ENCODE peak calls at places on chromosomes 12 and 14, in four cellular contexts. B is A549, S is cardiac muscle cell, Q is body of pancreas. G is an unnamed sample. For H3K9me3, the result is how much of the 10 kb centered on the place peaks cover.

GRCh38 chr12:93003540-93004239 is 74.6 kb upstream of the EEA1 start:
- DNase-seq in B (no peak), S (peak), Q (no peak), G (no peak)

GRCh38 chr12:132445884-132446471 is 44.0 kb upstream of the FBRSL1 start:
- DNase-seq in B (peak), S (peak), Q (peak), G (peak)

GRCh38 chr12:48985901-48986300 is 7.8 kb downstream of the WNT1 start:
- DNase-seq in B (no peak), S (no peak), Q (no peak), G (no peak)

GRCh38 chr12:3747976-3748619 is 4.8 kb downstream of the CRACR2A start:
- DNase-seq in B (no peak), S (no peak), Q (no peak), G (no peak)

GRCh38 chr12:124301084-124301654 is 6.3 kb downstream of the RFLNA start:
- DNase-seq in B (no peak), S (no peak), Q (no peak), G (no peak)

GRCh38 chr12:32522322-32523221 is 123.2 kb downstream of the FGD4 start:
- DNase-seq in B (no peak), S (peak), Q (no peak), G (no peak)

GRCh38 chr12:95371571-95371970 is 102.4 kb upstream of the METAP2 start:
- DNase-seq in B (no peak), S (no peak), Q (no peak), G (no peak)

GRCh38 chr14:100342195-100342594 is 19.1 kb downstream of the SLC25A47 start:
- DNase-seq in B (no peak), S (no peak), Q (no peak), G (no peak)

GRCh38 chr12:66055837-66056319 is 74.7 kb downstream of the LLPH start:
- DNase-seq in B (no peak), S (no peak), Q (no peak), G (no peak)

GRCh38 chr14:63454863-63455622 is 88.1 kb downstream of the PPP2R5E start:
- DNase-seq in B (no peak), S (peak), Q (peak), G (no peak)

GRCh38 chr14:55747186-55747585 is 167.2 kb downstream of the KTN1 start:
- DNase-seq in B (no peak), S (no peak), Q (no peak), G (no peak)

GRCh38 chr12:108425238-108425795 is 86.2 kb upstream of the CMKLR1 start:
- DNase-seq in B (no peak), S (peak), Q (no peak), G (no peak)

GRCh38 chr12:109959411-109960093 is 36.6 kb downstream of the GIT2 start:
- DNase-seq in B (no peak), S (no peak), Q (no peak), G (no peak)

GRCh38 chr14:67413806-67414769 is 2.1 kb upstream of the PLEK2 start:
- DNase-seq in B (peak), S (peak), Q (no peak), G (no peak)

GRCh38 chr14:92471919-92472318 is 41.7 kb upstream of the RIN3 start:
- DNase-seq in B (peak), S (peak), Q (no peak), G (peak)

GRCh38 chr12:120468271-120468845 is 1.2 kb downstream of the SRSF9 start:
- DNase-seq in B (peak), S (peak), Q (peak), G (peak)

GRCh38 chr12:81079280-81080076 is 1.6 kb downstream of the ACSS3 start:
- DNase-seq in B (no peak), S (peak), Q (no peak), G (no peak)

GRCh38 chr14:97446087-97446486 is 648.9 kb downstream of the VRK1 start:
- DNase-seq in B (no peak), S (no peak), Q (no peak), G (no peak)

GRCh38 chr12:47307680-47308399 is 228.1 kb upstream of the AMIGO2 start:
- DNase-seq in B (peak), S (peak), Q (peak), G (peak)

GRCh38 chr12:120762093-120762492 is 36.5 kb downstream of the ACADS start:
- DNase-seq in B (no peak), S (peak), Q (no peak), G (no peak)

GRCh38 chr12:104237930-104238329 is 22.4 kb downstream of the TXNRD1 start:
- DNase-seq in B (no peak), S (no peak), Q (no peak), G (no peak)

GRCh38 chr12:21301-22189 is 45.0 kb upstream of the IQSEC3 start:
- DNase-seq in B (no peak), S (no peak), Q (no peak), G (no peak)

GRCh38 chr12:111598637-111599458 is at the start of gene ATXN2:
- DNase-seq in B (peak), S (peak), Q (peak), G (no peak)

GRCh38 chr12:23888396-23889068 is 60.9 kb downstream of the SOX5 start:
- DNase-seq in B (no peak), S (peak), Q (no peak), G (no peak)

GRCh38 chr12:41264281-41264680 is 76.2 kb downstream of the PDZRN4 start:
- DNase-seq in B (no peak), S (peak), Q (no peak), G (no peak)

GRCh38 chr12:89756638-89757321 is 48.1 kb upstream of the ATP2B1 start:
- DNase-seq in B (peak), S (peak), Q (no peak), G (no peak)

GRCh38 chr12:26744042-26744626 is 88.9 kb downstream of the ITPR2 start:
- DNase-seq in B (no peak), S (no peak), Q (no peak), G (peak)

GRCh38 chr12:46556820-46557524 is 184.4 kb upstream of the SLC38A2 start:
- DNase-seq in B (peak), S (peak), Q (no peak), G (no peak)

GRCh38 chr12:51028126-51028810 is 2.1 kb upstream of the SLC11A2 start:
- DNase-seq in B (peak), S (peak), Q (peak), G (peak)

GRCh38 chr12:42129595-42130204 is 15.0 kb downstream of the GXYLT1 start:
- DNase-seq in B (peak), S (peak), Q (peak), G (peak)

GRCh38 chr12:26370098-26370497 is 174.7 kb downstream of the SSPN start:
- DNase-seq in B (no peak), S (no peak), Q (no peak), G (no peak)

GRCh38 chr12:62913380-62913779 is 21.6 kb downstream of the PPM1H start:
- DNase-seq in B (no peak), S (no peak), Q (no peak), G (no peak)

GRCh38 chr12:45050751-45051489 is at the start of gene DBX2:
- DNase-seq in B (no peak), S (peak), Q (no peak), G (no peak)

GRCh38 chr14:39322807-39323206 is 89.1 kb downstream of the MIA2 start:
- DNase-seq in B (no peak), S (peak), Q (no peak), G (no peak)

GRCh38 chr14:105294142-105294597 is 6.6 kb downstream of the BRF1 start:
- DNase-seq in B (no peak), S (peak), Q (peak), G (no peak)

DNA sequence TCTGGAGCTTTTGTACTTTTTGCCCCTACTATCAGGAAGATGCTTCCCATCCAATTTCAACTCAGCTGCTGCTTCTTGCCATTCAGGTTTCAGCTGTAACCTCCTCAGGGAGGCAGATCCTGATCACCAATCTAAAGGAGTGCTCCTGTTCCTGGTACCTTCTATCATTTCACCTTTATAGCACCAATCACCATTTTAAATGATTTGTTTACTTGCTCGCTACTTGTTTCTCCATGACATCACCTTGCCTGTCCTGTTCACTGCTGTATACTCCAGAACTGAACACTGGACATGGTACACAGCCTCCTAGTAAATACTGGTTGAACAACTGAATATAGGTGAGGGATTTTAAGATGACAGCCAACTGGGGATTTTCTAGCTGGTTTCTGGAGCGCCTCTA is 287.2 kb upstream of the DIO2 start:
- DNase-seq in B (no peak), S (no peak), Q (no peak), G (no peak)
- H3K9me3 ChIP-seq in B (under half), S (under half), Q (under half), G (under half)

DNA sequence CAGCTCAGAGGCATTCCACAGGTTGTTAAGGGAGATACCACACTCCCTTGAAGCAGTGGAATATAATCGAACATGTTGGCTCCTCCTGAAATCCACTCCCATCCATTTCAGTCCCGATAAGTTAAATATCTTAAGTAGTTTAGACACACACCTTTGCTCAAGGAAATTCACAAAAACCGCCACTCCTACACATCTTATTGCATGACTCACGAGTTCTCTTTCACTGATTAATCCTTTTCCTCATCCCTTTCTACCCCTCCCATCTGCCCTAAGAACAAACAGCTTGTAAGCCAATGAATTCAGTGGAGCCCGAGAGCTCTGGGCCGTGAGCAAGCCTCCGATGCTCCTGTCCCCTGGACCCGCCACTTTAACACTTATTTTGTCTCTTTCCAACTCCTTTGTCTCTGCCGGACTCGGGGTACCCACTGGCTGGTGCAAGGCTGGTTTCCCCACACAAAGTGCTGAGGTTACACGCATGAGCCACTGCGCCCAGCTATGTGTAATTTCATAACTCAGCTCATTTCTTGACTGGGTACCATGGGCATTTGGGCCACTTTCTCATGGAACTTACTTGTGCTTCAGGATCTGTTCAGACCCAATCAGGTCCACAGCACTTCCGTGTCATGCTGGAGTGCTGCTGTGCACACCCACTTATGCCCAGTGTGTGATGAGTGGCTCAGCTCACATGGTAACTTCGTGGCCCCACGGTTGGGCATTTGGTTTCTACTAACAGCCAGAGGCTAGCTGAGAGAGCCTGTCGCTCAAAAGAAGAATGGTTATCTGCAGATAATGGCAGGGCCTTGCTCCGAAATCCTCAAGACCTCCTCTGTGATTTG is 171.8 kb upstream of the ALG10B start:
- DNase-seq in B (no peak), S (no peak), Q (no peak), G (no peak)
- H3K9me3 ChIP-seq in B (under half), S (under half), Q (under half), G (under half)

DNA sequence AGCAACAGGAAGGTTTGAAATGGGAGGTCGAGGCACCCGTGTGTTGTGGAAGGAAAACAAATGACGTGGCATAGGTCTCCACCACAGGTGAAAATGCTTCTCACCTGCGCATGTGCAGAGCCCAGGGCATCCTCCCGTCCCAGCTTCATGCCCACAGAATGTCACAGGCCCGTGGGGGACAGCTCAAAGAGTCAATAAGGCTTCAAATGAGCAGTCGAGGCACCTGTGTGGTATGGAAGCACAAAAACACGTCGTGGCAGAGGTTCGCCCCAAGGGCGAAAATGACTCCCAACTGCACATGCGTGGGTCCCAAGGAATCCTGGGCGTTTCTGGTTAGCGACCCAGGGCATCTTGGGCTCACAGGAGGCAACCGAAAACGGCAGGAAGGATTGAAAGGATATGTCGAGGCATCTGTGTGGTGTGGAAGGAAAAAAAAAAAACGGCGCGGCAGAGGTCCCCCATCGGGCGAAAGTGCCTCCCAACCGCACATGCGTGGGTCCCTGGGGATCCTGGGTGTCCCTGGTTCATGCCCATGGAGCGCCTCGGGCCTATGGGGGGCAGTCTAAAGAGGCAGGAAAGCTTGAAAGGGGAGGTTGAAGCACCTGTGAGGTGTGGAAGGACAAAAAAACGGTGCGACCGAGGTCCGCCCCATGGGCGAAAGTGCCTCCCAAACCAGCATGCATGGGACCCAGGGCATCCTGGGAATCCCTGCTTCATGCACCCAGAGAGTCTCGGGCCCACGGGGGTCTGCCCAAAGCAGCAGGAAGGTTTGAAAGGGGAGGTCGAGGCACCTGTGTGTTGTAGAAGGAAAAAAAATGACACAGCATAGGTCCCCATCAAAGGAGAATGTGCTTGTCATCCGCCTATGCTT is 578.5 kb downstream of the ALG10 start:
- DNase-seq in B (no peak), S (no peak), Q (no peak), G (peak)
- H3K9me3 ChIP-seq in B (under half), S (under half), Q (under half), G (half or more)

GRCh38 chr14:103453791-103454190 is 68.6 kb downstream of the MARK3 start:
- DNase-seq in B (no peak), S (no peak), Q (no peak), G (no peak)
- H3K9me3 ChIP-seq in B (under half), S (under half), Q (under half), G (under half)

GRCh38 chr12:127178463-127178862 is 1088.5 kb upstream of the TMEM132C start:
- DNase-seq in B (no peak), S (no peak), Q (no peak), G (no peak)
- H3K9me3 ChIP-seq in B (under half), S (under half), Q (under half), G (under half)

DNA sequence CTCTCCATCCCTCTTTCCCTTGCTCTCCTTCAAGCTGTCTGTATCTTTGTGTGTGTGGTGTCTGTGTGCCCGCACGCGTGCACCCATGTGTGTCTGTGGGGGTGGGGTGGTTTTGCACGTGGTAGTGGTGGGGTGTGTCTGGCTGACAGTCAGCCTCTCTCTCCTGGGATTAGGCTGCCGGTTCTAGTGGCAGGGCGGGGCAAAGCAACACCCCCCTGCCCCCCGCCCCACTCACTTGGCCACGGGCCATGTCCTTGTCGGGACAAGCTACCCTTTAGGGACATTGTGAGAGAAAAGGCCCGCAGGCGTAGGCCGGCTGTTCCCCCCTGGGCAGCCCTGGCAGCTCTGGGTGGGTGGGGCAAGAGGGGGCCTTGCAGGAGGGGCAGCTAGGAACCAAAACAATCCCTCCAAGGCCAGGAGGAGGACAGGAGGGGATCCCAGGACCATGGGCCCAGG is 182.6 kb downstream of the ALG10 start:
- DNase-seq in B (no peak), S (no peak), Q (no peak), G (no peak)
- H3K9me3 ChIP-seq in B (under half), S (under half), Q (under half), G (under half)